ENCODE peak calls at places on chromosomes 13 and 19, in five cellular contexts. One of them, this sample, is unnamed.

GRCh38 chr13:90633849-90634248 is 713.6 kb upstream of the MIR17HG start:
- DNase-seq in WTC11: no peak
- DNase-seq in LHCN-M2: no peak
- DNase-seq in stimulated activated CD4-positive, alpha-beta T cell treated with anti-CD3 and anti-CD28 coated beads, TNF-alpha, amount 100 ng/mL, for 1 hour: no peak
- DNase-seq in AG04449: no peak
- DNase-seq in this sample: no peak

GRCh38 chr13:29961036-29961685 is 110.7 kb upstream of the UBL3 start:
- DNase-seq in WTC11: no peak
- DNase-seq in LHCN-M2: peak
- DNase-seq in stimulated activated CD4-positive, alpha-beta T cell treated with anti-CD3 and anti-CD28 coated beads, TNF-alpha, amount 100 ng/mL, for 1 hour: no peak
- DNase-seq in AG04449: no peak
- DNase-seq in this sample: no peak

GRCh38 chr19:40906512-40906911 is 24.5 kb upstream of the CYP2A7 start:
- DNase-seq in WTC11: no peak
- DNase-seq in LHCN-M2: no peak
- DNase-seq in stimulated activated CD4-positive, alpha-beta T cell treated with anti-CD3 and anti-CD28 coated beads, TNF-alpha, amount 100 ng/mL, for 1 hour: no peak
- DNase-seq in AG04449: no peak
- DNase-seq in this sample: no peak

GRCh38 chr19:19514215-19514633 is 1.1 kb downstream of the TSSK6 start:
- DNase-seq in WTC11: no peak
- DNase-seq in LHCN-M2: no peak
- DNase-seq in stimulated activated CD4-positive, alpha-beta T cell treated with anti-CD3 and anti-CD28 coated beads, TNF-alpha, amount 100 ng/mL, for 1 hour: no peak
- DNase-seq in AG04449: no peak
- DNase-seq in this sample: no peak

GRCh38 chr13:76035711-76036110 is 399.6 kb downstream of the LMO7 start:
- DNase-seq in WTC11: no peak
- DNase-seq in LHCN-M2: peak
- DNase-seq in stimulated activated CD4-positive, alpha-beta T cell treated with anti-CD3 and anti-CD28 coated beads, TNF-alpha, amount 100 ng/mL, for 1 hour: no peak
- DNase-seq in AG04449: no peak
- DNase-seq in this sample: peak

GRCh38 chr13:71789952-71790351 is 77.1 kb downstream of the DACH1 start:
- DNase-seq in WTC11: no peak
- DNase-seq in LHCN-M2: no peak
- DNase-seq in stimulated activated CD4-positive, alpha-beta T cell treated with anti-CD3 and anti-CD28 coated beads, TNF-alpha, amount 100 ng/mL, for 1 hour: no peak
- DNase-seq in AG04449: no peak
- DNase-seq in this sample: peak

GRCh38 chr13:87671031-87671823 is at the start of gene SLITRK5:
- DNase-seq in WTC11: peak
- DNase-seq in LHCN-M2: peak
- DNase-seq in stimulated activated CD4-positive, alpha-beta T cell treated with anti-CD3 and anti-CD28 coated beads, TNF-alpha, amount 100 ng/mL, for 1 hour: peak
- DNase-seq in AG04449: no peak
- DNase-seq in this sample: peak

GRCh38 chr13:77381059-77381458 is 54.2 kb upstream of the MYCBP2 start:
- DNase-seq in WTC11: no peak
- DNase-seq in LHCN-M2: no peak
- DNase-seq in stimulated activated CD4-positive, alpha-beta T cell treated with anti-CD3 and anti-CD28 coated beads, TNF-alpha, amount 100 ng/mL, for 1 hour: no peak
- DNase-seq in AG04449: no peak
- DNase-seq in this sample: no peak

GRCh38 chr13:48160879-48161278 is 66.0 kb upstream of the MED4 start:
- DNase-seq in WTC11: no peak
- DNase-seq in LHCN-M2: peak
- DNase-seq in stimulated activated CD4-positive, alpha-beta T cell treated with anti-CD3 and anti-CD28 coated beads, TNF-alpha, amount 100 ng/mL, for 1 hour: no peak
- DNase-seq in AG04449: no peak
- DNase-seq in this sample: no peak

GRCh38 chr19:30314056-30314804 is 58.0 kb upstream of the ZNF536 start:
- DNase-seq in WTC11: no peak
- DNase-seq in LHCN-M2: no peak
- DNase-seq in stimulated activated CD4-positive, alpha-beta T cell treated with anti-CD3 and anti-CD28 coated beads, TNF-alpha, amount 100 ng/mL, for 1 hour: no peak
- DNase-seq in AG04449: no peak
- DNase-seq in this sample: no peak

GRCh38 chr13:97285221-97285955 is 63.3 kb downstream of the MBNL2 start:
- DNase-seq in WTC11: no peak
- DNase-seq in LHCN-M2: peak
- DNase-seq in stimulated activated CD4-positive, alpha-beta T cell treated with anti-CD3 and anti-CD28 coated beads, TNF-alpha, amount 100 ng/mL, for 1 hour: no peak
- DNase-seq in AG04449: no peak
- DNase-seq in this sample: no peak

GRCh38 chr19:41649827-41650226 is 23.0 kb upstream of the CEACAM4 start:
- DNase-seq in WTC11: no peak
- DNase-seq in LHCN-M2: no peak
- DNase-seq in stimulated activated CD4-positive, alpha-beta T cell treated with anti-CD3 and anti-CD28 coated beads, TNF-alpha, amount 100 ng/mL, for 1 hour: no peak
- DNase-seq in AG04449: no peak
- DNase-seq in this sample: no peak

GRCh38 chr13:50222569-50223332 is 207.5 kb downstream of the KCNRG start:
- DNase-seq in WTC11: peak
- DNase-seq in LHCN-M2: peak
- DNase-seq in stimulated activated CD4-positive, alpha-beta T cell treated with anti-CD3 and anti-CD28 coated beads, TNF-alpha, amount 100 ng/mL, for 1 hour: no peak
- DNase-seq in AG04449: no peak
- DNase-seq in this sample: peak

GRCh38 chr19:52898101-52898500 is 666 bp upstream of the ZNF320 start:
- DNase-seq in WTC11: peak
- DNase-seq in LHCN-M2: no peak
- DNase-seq in stimulated activated CD4-positive, alpha-beta T cell treated with anti-CD3 and anti-CD28 coated beads, TNF-alpha, amount 100 ng/mL, for 1 hour: no peak
- DNase-seq in AG04449: no peak
- DNase-seq in this sample: no peak

GRCh38 chr13:27489456-27489855 is 39.1 kb upstream of the MTIF3 start:
- DNase-seq in WTC11: no peak
- DNase-seq in LHCN-M2: no peak
- DNase-seq in stimulated activated CD4-positive, alpha-beta T cell treated with anti-CD3 and anti-CD28 coated beads, TNF-alpha, amount 100 ng/mL, for 1 hour: no peak
- DNase-seq in AG04449: no peak
- DNase-seq in this sample: no peak

GRCh38 chr13:39196957-39197644 is 158.8 kb downstream of the NHLRC3 start:
- DNase-seq in WTC11: no peak
- DNase-seq in LHCN-M2: no peak
- DNase-seq in stimulated activated CD4-positive, alpha-beta T cell treated with anti-CD3 and anti-CD28 coated beads, TNF-alpha, amount 100 ng/mL, for 1 hour: no peak
- DNase-seq in AG04449: no peak
- DNase-seq in this sample: no peak

GRCh38 chr13:104773775-104774174 is 1707.6 kb upstream of the SLC10A2 start:
- DNase-seq in WTC11: no peak
- DNase-seq in LHCN-M2: peak
- DNase-seq in stimulated activated CD4-positive, alpha-beta T cell treated with anti-CD3 and anti-CD28 coated beads, TNF-alpha, amount 100 ng/mL, for 1 hour: no peak
- DNase-seq in AG04449: peak
- DNase-seq in this sample: peak

This sample was measured in cardiac muscle cell.